ENCODE peak calls at places on chromosome 18, in ten cellular contexts. I is AG04450; P is activated CD4-positive, alpha-beta memory T cell treated with anti-CD3 and anti-CD28 coated beads for 36 hours; J is stimulated activated CD4-positive, alpha-beta T cell treated with anti-CD3 and anti-CD28 coated beads, Interleukin-2, amount 100 ng/mL, for 48 hours; O is caudate nucleus; L is lower lobe of right lung; K is activated T-cell treated with anti-CD3 and anti-CD28 coated beads for 1 hour; F is activated gamma-delta T cell; Z is T-helper 2 cell; B is activated effector memory CD4-positive, alpha-beta T cell treated with anti-CD3 and anti-CD28 coated beads, Interleukin-2, amount 50 U/mL, for 16 hours. W is an unnamed sample.

GRCh38 chr18:614980-615607 is 18.3 kb downstream of the CLUL1 start:
- DNase-seq in P (no peak), I (no peak), Z (no peak), L (no peak), K (no peak), B (no peak), J (no peak), F (no peak), O (no peak), W (no peak)

GRCh38 chr18:5628512-5629255 is 84.9 kb upstream of the EPB41L3 start:
- DNase-seq in F (no peak), J (peak), L (peak), K (no peak), O (peak), I (no peak), B (no peak), Z (peak), P (peak), W (peak)

GRCh38 chr18:31490387-31490786 is 7.6 kb upstream of the DSG2 start:
- DNase-seq in P (no peak), J (no peak), K (no peak), Z (no peak), I (no peak), F (no peak), L (no peak), B (no peak), O (no peak), W (no peak)

GRCh38 chr18:54069729-54070128 is 154.7 kb downstream of the MBD2 start:
- DNase-seq in O (no peak), J (no peak), P (no peak), Z (no peak), K (no peak), F (no peak), L (no peak), B (no peak), I (no peak), W (no peak)

GRCh38 chr18:59691046-59691395 is 6.2 kb downstream of the CCBE1 start:
- DNase-seq in K (no peak), F (no peak), P (no peak), I (no peak), O (no peak), J (no peak), L (no peak), B (no peak), Z (no peak), W (no peak)

GRCh38 chr18:32383040-32383819 is 87.5 kb downstream of the GAREM1 start:
- DNase-seq in J (no peak), L (no peak), B (no peak), O (no peak), K (no peak), P (no peak), Z (no peak), I (peak), F (no peak), W (no peak)

GRCh38 chr18:75553021-75553420 is 125.5 kb upstream of the SMIM21 start:
- DNase-seq in Z (no peak), F (no peak), K (no peak), I (no peak), O (no peak), P (no peak), B (no peak), L (no peak), J (no peak), W (no peak)

GRCh38 chr18:10524507-10525425 is 1.1 kb upstream of the NAPG start:
- DNase-seq in P (peak), F (no peak), I (no peak), L (no peak), O (no peak), B (no peak), J (no peak), Z (no peak), K (no peak), W (no peak)

GRCh38 chr18:48048251-48048650 is 117.8 kb upstream of the SMAD2 start:
- DNase-seq in J (no peak), I (no peak), B (peak), Z (no peak), L (no peak), K (no peak), P (no peak), F (no peak), O (no peak), W (no peak)

GRCh38 chr18:79199691-79200374 is 130.6 kb downstream of the ATP9B start:
- DNase-seq in I (no peak), F (no peak), J (no peak), L (no peak), P (no peak), B (no peak), K (no peak), Z (peak), O (no peak), W (no peak)

GRCh38 chr18:12307251-12307736 is 747 bp upstream of the TUBB6 start:
- DNase-seq in J (no peak), O (no peak), B (no peak), I (no peak), L (no peak), F (no peak), P (no peak), K (no peak), Z (no peak), W (no peak)

GRCh38 chr18:45785015-45785597 is 40.4 kb upstream of the SIGLEC15 start:
- DNase-seq in J (no peak), I (no peak), L (no peak), P (peak), F (no peak), K (no peak), O (no peak), B (no peak), Z (peak), W (no peak)

GRCh38 chr18:76456823-76457222 is 38.2 kb downstream of the ZNF516 start:
- DNase-seq in J (no peak), P (no peak), L (no peak), I (no peak), Z (no peak), F (no peak), K (no peak), O (no peak), B (no peak), W (no peak)

GRCh38 chr18:8685141-8685913 is 20.0 kb upstream of the MTCL1 start:
- DNase-seq in O (no peak), K (no peak), P (no peak), B (no peak), F (no peak), L (no peak), J (no peak), I (no peak), Z (no peak), W (no peak)

GRCh38 chr18:76212958-76213357 is 282.1 kb downstream of the ZNF516 start:
- DNase-seq in I (no peak), B (no peak), L (no peak), J (no peak), F (no peak), O (no peak), P (no peak), K (no peak), Z (peak), W (no peak)

GRCh38 chr18:61554946-61555361 is 221.7 kb downstream of the CDH20 start:
- DNase-seq in J (no peak), P (no peak), Z (peak), B (no peak), I (no peak), F (no peak), L (no peak), O (no peak), K (no peak), W (no peak)

GRCh38 chr18:72672364-72673151 is 128.4 kb upstream of the CBLN2 start:
- DNase-seq in P (no peak), B (no peak), L (no peak), K (no peak), Z (peak), I (no peak), J (peak), F (no peak), O (no peak), W (no peak)

GRCh38 chr18:55587341-55588000 is 521 bp downstream of the TCF4 start:
- DNase-seq in F (no peak), O (no peak), P (no peak), J (no peak), L (no peak), I (no peak), Z (peak), B (no peak), K (no peak), W (no peak)

GRCh38 chr18:38445485-38446145 is 880.0 kb upstream of the CELF4 start:
- DNase-seq in O (peak), Z (no peak), I (no peak), L (no peak), B (no peak), J (no peak), P (no peak), K (no peak), F (no peak), W (no peak)

GRCh38 chr18:36095936-36096519 is 28.7 kb upstream of the RPRD1A start:
- DNase-seq in Z (peak), I (peak), P (no peak), L (no peak), O (no peak), J (no peak), K (no peak), B (no peak), F (no peak), W (no peak)

GRCh38 chr18:29218101-29218500 is 1041.2 kb upstream of the CDH2 start:
- DNase-seq in P (no peak), O (no peak), L (no peak), B (no peak), Z (no peak), J (no peak), I (no peak), K (no peak), F (no peak), W (no peak)

GRCh38 chr18:702957-703659 is 9.3 kb downstream of the ENOSF1 start:
- DNase-seq in I (peak), O (no peak), L (no peak), J (no peak), Z (no peak), B (no peak), K (no peak), P (no peak), F (no peak), W (no peak)

GRCh38 chr18:220708-221107 is 47.1 kb downstream of the THOC1 start:
- DNase-seq in L (no peak), Z (no peak), I (no peak), J (no peak), B (no peak), P (no peak), F (no peak), K (no peak), O (no peak), W (no peak)

GRCh38 chr18:57538614-57539013 is 47.9 kb downstream of the FECH start:
- DNase-seq in F (no peak), P (no peak), L (no peak), J (no peak), O (no peak), K (no peak), Z (no peak), I (no peak), B (no peak), W (no peak)

GRCh38 chr18:4107049-4107459 is 348.1 kb downstream of the DLGAP1 start:
- DNase-seq in O (no peak), F (no peak), P (no peak), K (no peak), J (no peak), B (no peak), Z (no peak), L (no peak), I (no peak), W (no peak)

GRCh38 chr18:77133051-77133919 is 702 bp upstream of the MBP start:
- DNase-seq in F (no peak), I (no peak), Z (no peak), K (no peak), P (no peak), L (peak), B (peak), J (no peak), O (no peak), W (peak)

GRCh38 chr18:63949068-63949737 is at the start of gene HMSD:
- DNase-seq in K (peak), L (peak), Z (peak), J (peak), F (peak), B (peak), P (peak), I (no peak), O (no peak), W (peak)

GRCh38 chr18:12121175-12122095 is 27.8 kb downstream of the ANKRD62 start:
- DNase-seq in Z (no peak), F (no peak), J (no peak), K (no peak), O (no peak), I (no peak), L (no peak), P (no peak), B (no peak), W (no peak)

GRCh38 chr18:58761970-58762780 is 90.9 kb downstream of the MALT1 start:
- DNase-seq in L (no peak), B (peak), I (no peak), O (no peak), K (no peak), P (no peak), J (no peak), Z (no peak), F (no peak), W (no peak)

GRCh38 chr18:76465630-76466409 is 29.2 kb downstream of the ZNF516 start:
- DNase-seq in F (no peak), I (no peak), J (no peak), O (no peak), Z (no peak), B (no peak), L (no peak), P (no peak), K (no peak), W (no peak)

GRCh38 chr18:11487390-11487789 is 122.0 kb upstream of the SLC35G4 start:
- DNase-seq in F (no peak), Z (no peak), P (no peak), J (no peak), B (no peak), I (no peak), K (no peak), L (no peak), O (no peak), W (no peak)

GRCh38 chr18:44856157-44856556 is 175.5 kb downstream of the SETBP1 start:
- DNase-seq in I (no peak), P (no peak), O (no peak), K (no peak), B (no peak), F (no peak), Z (no peak), L (no peak), J (no peak), W (no peak)